ENCODE peak calls at places on chromosomes 7 and 10, in nine cellular contexts. D, Y, P, S, J, F, H, O and W are unnamed samples.

GRCh38 chr7:114715907-114716306 is 206.0 kb upstream of the MDFIC start:
- DNase-seq in D (no peak), Y (no peak), P (peak), S (no peak), J (peak), F (no peak), H (peak), O (no peak), W (no peak)

GRCh38 chr7:25025218-25025671 is 45.3 kb upstream of the OSBPL3 start:
- DNase-seq in D (no peak), Y (no peak), P (no peak), S (no peak), J (peak), F (peak), H (peak), O (no peak), W (no peak)

GRCh38 chr7:6306471-6306870 is 34.0 kb upstream of the CYTH3 start:
- DNase-seq in D (no peak), Y (no peak), P (no peak), S (no peak), J (peak), F (peak), H (peak), O (no peak), W (no peak)

GRCh38 chr10:10803273-10803672 is 214.4 kb upstream of the CELF2 start:
- DNase-seq in D (no peak), Y (no peak), P (no peak), S (no peak), J (peak), F (no peak), H (no peak), O (no peak), W (no peak)

GRCh38 chr7:43648725-43649406 is 66.0 kb downstream of the STK17A start:
- DNase-seq in D (peak), Y (peak), P (peak), S (no peak), J (peak), F (peak), H (peak), O (no peak), W (peak)

GRCh38 chr10:120634629-120635028 is 177.6 kb downstream of the PLPP4 start:
- DNase-seq in D (no peak), Y (no peak), P (no peak), S (no peak), J (no peak), F (no peak), H (no peak), O (no peak), W (no peak)

GRCh38 chr10:30784521-30784895 is 155.0 kb upstream of the LYZL2 start:
- DNase-seq in D (no peak), Y (no peak), P (peak), S (no peak), J (peak), F (no peak), H (peak), O (no peak), W (no peak)

GRCh38 chr10:76026176-76026771 is 594.9 kb downstream of the LRMDA start:
- DNase-seq in D (no peak), Y (no peak), P (no peak), S (no peak), J (no peak), F (no peak), H (no peak), O (no peak), W (no peak)

GRCh38 chr10:121237718-121238117 is 360.5 kb downstream of the FGFR2 start:
- DNase-seq in D (no peak), Y (no peak), P (no peak), S (no peak), J (no peak), F (no peak), H (no peak), O (no peak), W (no peak)

GRCh38 chr7:158019726-158020705 is 567.6 kb downstream of the PTPRN2 start:
- DNase-seq in D (no peak), Y (no peak), P (no peak), S (no peak), J (no peak), F (no peak), H (no peak), O (no peak), W (no peak)

GRCh38 chr7:53473371-53473770 is 437.9 kb downstream of the POM121L12 start:
- DNase-seq in D (no peak), Y (no peak), P (no peak), S (no peak), J (no peak), F (no peak), H (no peak), O (no peak), W (no peak)

GRCh38 chr7:75993689-75994387 is 557 bp downstream of the TMEM120A start:
- DNase-seq in D (no peak), Y (no peak), P (peak), S (no peak), J (peak), F (no peak), H (peak), O (no peak), W (no peak)